ENCODE peak calls at places on chromosome X, in ten cellular contexts. Y is thoracic aorta; X is HL-60; A is CD8-positive, alpha-beta T cell; K is fibroblast of lung; H is upper lobe of right lung; W is brain microvascular endothelial cell; R is left lung; J is Peyer's patch; G is Panc1. E is an unnamed sample.

GRCh38 chrX:63746278-63746677 is 38.7 kb downstream of the ARHGEF9 start:
- DNase-seq in A (peak; percentile 6), G (no peak), W (peak; percentile 23), H (no peak), R (no peak), X (no peak), Y (no peak), J (no peak), K (no peak), E (no peak)

GRCh38 chrX:19785647-19786046 is 101.8 kb downstream of the SH3KBP1 start:
- DNase-seq in K (no peak), A (no peak), Y (no peak), H (no peak), J (no peak), R (no peak), X (no peak), W (no peak), G (no peak), E (no peak)

GRCh38 chrX:23381688-23382087 is 47.0 kb downstream of the PTCHD1 start:
- DNase-seq in H (no peak), W (no peak), A (no peak), X (no peak), G (no peak), K (no peak), J (no peak), R (no peak), Y (no peak), E (no peak)

GRCh38 chrX:31572396-31572795 is 500.6 kb upstream of the FTHL17 start:
- DNase-seq in H (no peak), X (no peak), K (peak; percentile 53), R (no peak), G (no peak), A (no peak), W (no peak), J (no peak), Y (no peak), E (no peak)

GRCh38 chrX:44308869-44309268 is 34.6 kb downstream of the EFHC2 start:
- DNase-seq in R (no peak), W (no peak), J (no peak), K (no peak), H (no peak), G (no peak), X (no peak), Y (no peak), A (no peak), E (no peak)

GRCh38 chrX:124010157-124010556 is 48.7 kb downstream of the STAG2 start:
- DNase-seq in Y (no peak), W (no peak), X (no peak), J (no peak), G (no peak), K (no peak), R (no peak), A (no peak), H (no peak), E (no peak)

GRCh38 chrX:121902463-121902862 is 855.1 kb downstream of the GLUD2 start:
- DNase-seq in G (no peak), J (no peak), X (no peak), H (no peak), Y (no peak), K (peak; percentile 3), R (no peak), A (no peak), W (no peak), E (no peak)

GRCh38 chrX:39814391-39814790 is 283.4 kb downstream of the BCOR start:
- DNase-seq in H (no peak), Y (no peak), K (no peak), R (no peak), G (no peak), J (peak; percentile 27), A (peak; percentile 51), X (no peak), W (no peak), E (no peak)

GRCh38 chrX:1451251-1451675 is 1.4 kb downstream of the ASMTL start:
- DNase-seq in H (peak; percentile 44), Y (no peak), K (no peak), J (peak; percentile 14), A (peak; percentile 3), G (no peak), W (no peak), R (peak; percentile 40), X (no peak), E (no peak)

GRCh38 chrX:68018248-68019203 is 414.8 kb downstream of the OPHN1 start:
- DNase-seq in K (peak; percentile 7), G (no peak), W (peak; percentile 18), Y (no peak), X (no peak), H (no peak), A (no peak), J (no peak), R (no peak), E (no peak)

DNA sequence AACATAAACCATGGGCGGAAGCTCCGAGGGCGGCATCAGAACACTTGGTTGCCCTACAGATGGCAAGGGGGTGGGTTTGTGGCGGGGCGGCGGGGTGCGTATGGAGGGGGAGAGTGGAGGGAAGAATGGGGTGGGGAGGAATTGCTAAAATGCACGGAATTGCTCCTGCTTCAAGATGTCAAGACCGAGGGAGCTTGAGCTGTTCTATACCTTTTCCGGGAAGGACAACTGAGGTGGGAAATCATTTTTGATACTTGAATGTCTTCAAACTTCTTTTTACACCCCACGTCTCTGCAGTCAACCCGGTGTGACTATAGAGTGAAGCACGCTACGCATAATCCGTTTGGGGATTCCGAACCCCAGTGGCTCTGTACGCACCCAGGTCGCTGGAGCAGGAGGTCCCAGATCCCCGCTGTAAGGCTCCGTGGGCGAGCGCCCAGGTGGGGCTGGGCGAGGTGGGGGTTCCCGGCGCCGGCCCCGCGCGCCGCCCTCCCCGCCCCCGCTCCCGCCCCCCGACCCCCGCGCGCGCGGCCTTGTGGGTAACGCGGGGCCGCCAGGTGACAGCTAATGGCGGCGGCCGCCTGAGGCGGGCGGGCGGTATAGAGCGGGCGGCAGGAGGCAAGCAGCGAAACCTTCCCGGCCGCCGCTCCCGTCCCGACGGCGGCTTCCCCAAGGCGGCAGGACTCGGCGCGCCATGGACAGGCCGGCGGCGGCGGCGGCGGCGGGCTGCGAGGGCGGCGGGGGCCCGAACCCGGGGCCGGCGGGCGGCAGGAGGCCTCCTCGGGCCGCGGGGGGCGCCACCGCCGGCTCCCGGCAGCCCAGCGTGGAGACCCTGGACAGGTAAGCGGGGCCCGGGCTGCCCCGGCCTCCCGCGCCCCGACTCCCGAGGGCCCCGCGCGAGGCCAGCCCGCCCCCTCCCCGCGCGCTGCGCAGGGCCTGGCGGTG is at the start of gene MTMR1:
- DNase-seq in G (no peak), W (no peak), J (peak; percentile 53), H (peak; percentile 74), A (peak; percentile 48), Y (no peak), R (peak; percentile 35), X (no peak), K (no peak), E (no peak)
- H3K4me3 ChIP-seq in G (peak within 1 kb of the TSS; percentile 82), W (peak within 1 kb of the TSS; percentile 59), J (peak within 1 kb of the TSS; percentile 50), H (peak within 1 kb of the TSS; percentile 55), A (peak within 1 kb of the TSS; percentile 82), Y (peak within 1 kb of the TSS; percentile 82), R (peak within 1 kb of the TSS; percentile 48), X (peak within 1 kb of the TSS; percentile 58), K (peak within 1 kb of the TSS; percentile 81), E (peak within 1 kb of the TSS; percentile 51)

GRCh38 chrX:11435568-11435967 is 142.4 kb downstream of the AMELX start:
- DNase-seq in R (no peak), A (no peak), K (peak; percentile 93), H (no peak), G (no peak), Y (no peak), X (no peak), J (no peak), W (no peak), E (peak; percentile 71)

GRCh38 chrX:11438380-11438723 is 145.1 kb downstream of the AMELX start:
- DNase-seq in J (no peak), X (no peak), Y (no peak), K (no peak), W (no peak), A (no peak), G (no peak), R (no peak), H (no peak), E (no peak)

GRCh38 chrX:11434607-11435006 is 141.4 kb downstream of the AMELX start:
- DNase-seq in A (no peak), X (no peak), Y (no peak), K (no peak), J (no peak), W (no peak), G (no peak), R (no peak), H (no peak), E (no peak)

GRCh38 chrX:11438767-11439166 is 145.6 kb downstream of the AMELX start:
- DNase-seq in H (no peak), X (no peak), Y (no peak), G (no peak), J (no peak), A (no peak), R (no peak), W (peak; percentile 39), K (peak; percentile 37), E (peak; percentile 30)

GRCh38 chrX:11437642-11438379 is 144.6 kb downstream of the AMELX start:
- DNase-seq in R (no peak), W (peak; percentile 85), G (no peak), H (peak; percentile 62), A (no peak), X (no peak), Y (no peak), J (no peak), K (peak; percentile 75), E (no peak)
- TF ChIP-seq CTCF in R (no peak), W (no peak), G (no peak), H (no peak), A (no peak), X (no peak), Y (no peak), J (no peak), K (no peak), E (no peak)

DNA sequence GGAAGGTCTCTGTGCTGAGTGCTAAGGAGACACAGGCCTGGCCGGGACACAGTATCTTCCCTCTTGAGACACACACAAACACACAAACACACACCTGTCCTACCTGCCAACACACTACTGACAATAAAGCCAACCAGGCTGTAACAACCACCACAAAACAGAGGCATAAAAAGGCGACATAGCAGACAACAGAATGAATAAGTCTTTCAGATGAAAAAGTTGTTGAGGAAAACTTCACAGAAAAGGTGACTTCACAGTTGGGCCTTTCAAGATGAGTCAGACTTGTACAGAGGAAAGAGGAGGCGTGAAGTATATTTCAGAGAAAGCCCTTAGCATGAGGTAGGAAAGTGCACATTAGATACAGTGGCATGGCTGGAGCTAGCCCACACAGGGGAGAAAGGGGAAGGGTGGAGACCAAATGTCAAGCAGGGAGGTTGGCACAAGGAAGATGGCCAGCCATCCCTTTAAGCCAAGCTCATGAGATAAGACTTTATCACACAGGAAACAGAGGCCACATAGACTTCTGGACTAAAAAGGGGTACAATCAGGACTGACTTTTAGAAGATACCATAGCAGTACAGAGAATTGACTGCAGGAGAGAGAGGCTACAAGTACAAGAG is 54.0 kb downstream of the SLC9A7 start:
- DNase-seq in G (no peak), J (no peak), H (no peak), Y (no peak), K (peak; percentile 78), X (no peak), W (peak; percentile 24), A (no peak), R (no peak), E (no peak)
- H3K4me3 ChIP-seq in G (no peak overlapping the region), J (no peak overlapping the region), H (no peak overlapping the region), Y (no peak overlapping the region), K (no peak overlapping the region), X (no peak overlapping the region), W (no peak overlapping the region), A (no peak overlapping the region), R (no peak overlapping the region), E (no peak overlapping the region)

DNA sequence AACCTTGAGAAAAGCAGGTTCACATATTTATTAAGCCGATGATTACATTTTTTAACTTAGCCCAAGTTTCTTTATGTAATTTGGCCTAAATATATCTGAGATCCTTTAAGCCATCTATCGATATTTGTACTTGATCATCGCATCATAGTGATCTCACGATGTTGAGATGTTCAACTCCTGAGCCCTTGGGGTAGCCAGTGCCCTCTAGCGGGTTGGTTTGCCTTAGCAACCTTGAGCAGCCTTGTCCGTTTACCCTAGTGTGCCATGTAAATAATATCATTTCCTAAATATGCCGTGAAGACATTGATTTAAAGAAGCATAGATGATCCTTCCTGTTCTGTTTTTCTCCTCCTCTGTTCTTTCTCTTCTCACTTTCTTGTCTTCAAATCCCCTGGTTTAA is 432.2 kb downstream of the RPA4 start:
- DNase-seq in K (no peak), R (no peak), X (no peak), Y (no peak), J (no peak), A (no peak), H (no peak), W (no peak), G (no peak), E (no peak)
- TF ChIP-seq CTCF in K (no peak), R (no peak), X (no peak), Y (no peak), J (no peak), A (no peak), H (no peak), W (peak; percentile 15), G (peak; percentile 60), E (no peak)